ENCODE peak calls at places on chromosomes 3 and 15, in six cellular contexts. Y is Caco-2, V is endothelial cell of umbilical vein, M is cardiac muscle cell, D is breast epithelium, O is endodermal cell. R is an unnamed sample. For H3K9me3, the result is how much of the 10 kb centered on the place peaks cover.

GRCh38 chr15:70562906-70563305 is 200.5 kb downstream of the UACA start:
- DNase-seq in M (no peak), Y (no peak), O (peak), D (no peak), V (no peak), R (no peak)

GRCh38 chr3:72957303-72957702 is 39.3 kb upstream of the PPP4R2 start:
- DNase-seq in O (no peak), M (peak), Y (peak), V (no peak), D (no peak), R (peak)

GRCh38 chr3:45547202-45547701 is 47.3 kb upstream of the LIMD1 start:
- DNase-seq in D (peak), O (peak), M (no peak), V (no peak), Y (no peak), R (no peak)

GRCh38 chr3:75042941-75043340 is 428.5 kb upstream of the CNTN3 start:
- DNase-seq in V (no peak), O (peak), D (no peak), M (no peak), Y (no peak), R (no peak)

GRCh38 chr3:35760147-35760546 is 120.8 kb downstream of the ARPP21 start:
- DNase-seq in Y (no peak), D (no peak), M (no peak), V (no peak), O (no peak), R (no peak)

GRCh38 chr3:100869787-100870186 is 123.4 kb downstream of the ABI3BP start:
- DNase-seq in M (peak), V (peak), D (no peak), Y (no peak), O (no peak), R (no peak)

GRCh38 chr3:9690451-9691450 is 12.9 kb upstream of the CPNE9 start:
- DNase-seq in M (peak), V (no peak), D (no peak), O (no peak), Y (no peak), R (peak)

GRCh38 chr15:69014454-69014853 is at the start of gene NOX5:
- DNase-seq in Y (no peak), V (no peak), D (no peak), O (no peak), M (no peak), R (peak)

GRCh38 chr15:36850864-36851263 is 249.5 kb downstream of the MEIS2 start:
- DNase-seq in Y (no peak), M (no peak), O (no peak), D (no peak), V (no peak), R (no peak)

GRCh38 chr3:11847607-11848006 is 922 bp upstream of the TAMM41 start:
- DNase-seq in O (peak), D (no peak), V (no peak), Y (no peak), M (no peak), R (no peak)

GRCh38 chr3:15491143-15491542 is 30.4 kb downstream of the COLQ start:
- DNase-seq in D (no peak), M (no peak), O (no peak), V (no peak), Y (no peak), R (no peak)

GRCh38 chr15:94563455-94563854 is 332.1 kb downstream of the MCTP2 start:
- DNase-seq in D (no peak), Y (no peak), O (no peak), V (no peak), M (no peak), R (no peak)
- H3K9me3 ChIP-seq in D (under half), Y (under half), O (under half), V (under half), M (under half), R (under half)

GRCh38 chr3:184539801-184540440 is 21.7 kb upstream of the EPHB3 start:
- DNase-seq in V (no peak), D (no peak), O (peak), Y (no peak), M (no peak), R (no peak)
- TF ChIP-seq CTCF in V (no peak), D (no peak), O (peak), Y (no peak), M (no peak), R (no peak)

GRCh38 chr15:24621630-24622215 is 53.9 kb upstream of the NPAP1 start:
- DNase-seq in V (no peak), D (no peak), M (no peak), Y (no peak), O (no peak), R (no peak)
- H3K9me3 ChIP-seq in V (under half), D (under half), M (under half), Y (under half), O (half or more), R (under half)

DNA sequence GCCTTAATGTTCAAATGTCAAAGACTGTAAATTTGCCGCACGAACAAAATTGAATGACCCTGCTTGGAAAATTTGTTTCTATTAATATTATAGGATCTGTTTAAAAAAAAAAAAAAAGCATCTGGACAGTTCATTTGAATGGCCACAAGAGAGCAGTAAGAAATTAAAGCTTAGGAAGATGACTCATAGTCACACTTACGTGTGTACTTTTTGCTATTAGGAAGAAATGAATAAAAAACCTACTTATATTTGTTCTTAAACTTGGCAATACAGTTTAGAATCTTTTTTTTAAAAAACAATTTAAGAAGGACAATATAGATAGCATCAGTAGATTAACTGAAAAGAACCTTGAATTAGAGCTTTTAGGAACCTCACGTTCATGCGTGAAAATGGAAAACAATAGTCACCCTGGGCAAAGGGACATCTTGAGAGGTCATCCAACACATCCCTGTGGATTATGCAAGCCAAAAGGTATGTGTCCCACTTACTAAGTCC is 621.8 kb downstream of the MECOM start:
- DNase-seq in D (no peak), M (peak), Y (no peak), V (peak), O (no peak), R (peak)
- TF ChIP-seq CTCF in D (peak), M (peak), Y (peak), V (peak), O (peak), R (peak)

GRCh38 chr3:7436542-7436941 is 575.6 kb downstream of the GRM7 start:
- DNase-seq in O (no peak), D (no peak), V (no peak), Y (no peak), M (no peak), R (no peak)

GRCh38 chr3:7433073-7433472 is 572.2 kb downstream of the GRM7 start:
- DNase-seq in Y (no peak), D (no peak), M (no peak), O (no peak), V (no peak), R (no peak)

DNA sequence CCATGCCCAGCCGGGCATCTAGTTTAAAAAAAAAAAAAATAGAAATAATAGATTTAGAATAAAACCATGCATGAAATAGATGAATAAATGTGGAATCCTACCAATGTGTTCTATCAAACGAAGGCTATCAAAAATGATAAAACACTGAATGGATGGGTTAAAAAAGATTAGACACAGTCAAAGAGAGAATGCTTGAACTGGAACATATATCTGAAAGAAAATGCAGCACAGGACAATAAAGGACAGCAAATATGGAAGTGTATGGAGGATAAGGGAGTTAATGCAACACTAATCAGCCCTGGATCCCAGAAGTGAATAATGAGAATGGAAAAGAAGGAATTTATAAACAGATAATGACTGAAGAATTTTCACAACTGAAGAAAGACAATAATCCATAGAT is 571.7 kb downstream of the GRM7 start:
- DNase-seq in V (no peak), O (no peak), Y (no peak), D (no peak), M (no peak), R (no peak)
- H3K9me3 ChIP-seq in V (under half), O (under half), Y (under half), D (under half), M (under half), R (under half)

GRCh38 chr3:161101609-161102008 is 3.5 kb downstream of the B3GALNT1 start:
- DNase-seq in M (no peak), Y (no peak), D (no peak), O (no peak), V (no peak), R (no peak)

GRCh38 chr3:161100994-161101393 is 4.2 kb downstream of the B3GALNT1 start:
- DNase-seq in Y (peak), D (no peak), V (no peak), M (no peak), O (no peak), R (peak)

DNA sequence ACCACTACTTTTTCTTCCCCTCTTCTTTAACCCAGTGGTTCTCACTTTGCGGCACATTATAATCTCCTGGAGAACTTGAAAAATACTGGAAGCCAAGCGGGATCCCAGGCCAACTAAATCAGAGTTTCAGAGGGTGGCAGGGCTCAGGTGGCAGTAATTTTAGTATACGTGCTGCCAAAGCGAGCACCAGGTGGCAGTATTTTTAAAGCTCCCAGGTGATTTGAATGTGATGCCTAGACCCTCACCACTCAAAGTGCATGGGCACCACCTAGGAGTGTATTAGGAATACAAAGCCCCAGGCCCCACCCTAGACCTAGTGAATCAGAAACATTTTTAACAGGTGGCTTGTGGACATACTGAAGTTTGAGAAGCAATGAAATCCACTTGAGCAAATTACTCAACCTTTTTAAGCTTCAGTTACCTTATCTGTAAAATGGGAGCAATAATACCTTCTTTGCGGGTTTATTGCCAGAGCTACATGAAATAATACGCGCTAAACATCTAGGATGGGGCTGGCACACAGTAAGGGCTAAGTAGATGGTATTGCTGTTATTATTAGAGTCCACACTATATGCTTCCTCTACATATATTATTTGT is 8.3 kb downstream of the B3GALNT1 start:
- DNase-seq in D (no peak), Y (peak), M (peak), V (peak), O (peak), R (no peak)
- TF ChIP-seq CTCF in D (no peak), Y (peak), M (peak), V (peak), O (peak), R (peak)

GRCh38 chr3:1439395-1439794 is 346.6 kb downstream of the CNTN6 start:
- DNase-seq in D (no peak), M (no peak), O (peak), Y (peak), V (no peak), R (peak)
- H3K9me3 ChIP-seq in D (under half), M (under half), O (under half), Y (under half), V (under half), R (under half)

R was measured in hepatocyte.